ENCODE peak calls at places on chromosomes 4 and X, in eight cellular contexts. K is foreskin fibroblast, V is right lobe of liver, N is HFF-Myc, H is endothelial cell of umbilical vein, D is AG10803, I is HFFc6, L is astrocyte. Z is an unnamed sample.

GRCh38 chr4:119628281-119629141 is at the start of gene PDE5A:
- DNase-seq in I (peak), K (peak), L (peak), N (no peak), D (peak), V (peak), H (peak), Z (peak)

GRCh38 chr4:38242110-38242509 is 281.9 kb downstream of the PTTG2 start:
- DNase-seq in K (no peak), N (no peak), L (no peak), H (no peak), V (no peak), D (no peak), I (no peak), Z (no peak)

GRCh38 chr4:122412547-122412946 is 33.7 kb downstream of the ADAD1 start:
- DNase-seq in N (no peak), H (no peak), L (no peak), D (no peak), I (no peak), V (no peak), K (peak), Z (no peak)

GRCh38 chr4:98341309-98341708 is 80.1 kb downstream of the RAP1GDS1 start:
- DNase-seq in H (no peak), D (peak), K (peak), N (no peak), I (peak), V (no peak), L (peak), Z (no peak)

GRCh38 chr4:16083217-16084191 is at the start of gene PROM1:
- DNase-seq in D (no peak), V (no peak), H (no peak), K (peak), N (no peak), L (no peak), I (no peak), Z (no peak)

GRCh38 chr4:56544573-56545131 is 39.1 kb downstream of the ARL9 start:
- DNase-seq in H (peak), D (peak), K (peak), V (peak), L (peak), I (peak), N (peak), Z (peak)

GRCh38 chr4:68907230-68907629 is 44.4 kb downstream of the UGT2A3 start:
- DNase-seq in H (no peak), N (no peak), L (peak), V (no peak), K (no peak), I (no peak), D (no peak), Z (no peak)

GRCh38 chr4:101597204-101597603 is 193.3 kb upstream of the BANK1 start:
- DNase-seq in D (no peak), I (peak), V (no peak), N (no peak), L (no peak), H (no peak), K (no peak), Z (peak)

GRCh38 chr4:76896731-76897521 is 1.0 kb downstream of the SOWAHB start:
- DNase-seq in K (peak), I (no peak), V (peak), N (no peak), D (peak), H (peak), L (peak), Z (peak)

GRCh38 chrX:15849555-15849954 is 5.1 kb downstream of the AP1S2 start:
- DNase-seq in N (no peak), V (no peak), H (peak), K (peak), D (no peak), I (no peak), L (no peak), Z (peak)
- TF ChIP-seq CTCF in N (peak), V (no peak), H (no peak), K (peak), D (peak), I (no peak), L (peak), Z (no peak)

DNA sequence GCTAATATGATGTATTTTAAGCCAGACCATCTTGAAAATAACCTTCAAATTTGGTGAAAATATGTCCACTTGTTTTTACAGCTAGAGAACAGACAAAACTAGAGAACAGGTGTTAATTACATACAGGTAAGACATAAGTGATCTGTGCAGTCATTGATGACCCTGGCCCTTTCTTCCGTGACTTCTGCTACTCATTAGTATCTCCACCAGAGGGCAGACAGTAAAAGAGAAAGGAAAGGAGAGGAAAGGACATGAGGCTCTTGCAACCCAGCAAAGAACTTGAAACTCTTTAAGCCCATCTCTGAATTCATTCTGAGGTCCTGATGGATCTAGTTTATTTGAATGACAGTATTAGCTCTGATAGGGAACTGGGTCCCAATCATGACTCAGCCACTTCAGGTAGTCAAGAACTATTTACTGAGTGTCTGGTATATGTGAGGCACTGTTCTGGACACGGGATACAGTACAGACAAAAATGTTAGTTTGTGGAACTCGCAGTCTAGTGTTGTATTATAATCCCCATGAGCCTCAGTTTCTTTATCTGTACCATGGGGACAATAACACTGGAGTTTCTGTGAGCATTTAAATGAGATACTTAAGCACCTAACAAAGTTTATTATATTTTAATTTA is 121.0 kb upstream of the TEX13D start:
- DNase-seq in V (no peak), L (no peak), I (peak), D (peak), H (peak), N (no peak), K (peak), Z (peak)
- TF ChIP-seq CTCF in V (peak), L (peak), I (peak), D (peak), H (peak), N (peak), K (peak), Z (peak)

GRCh38 chrX:21745756-21746155 is 12.2 kb downstream of the SMPX start:
- DNase-seq in L (no peak), H (peak), D (peak), I (peak), K (peak), V (no peak), N (no peak), Z (peak)
- TF ChIP-seq CTCF in L (peak), H (peak), D (peak), I (peak), K (peak), V (peak), N (peak), Z (peak)

DNA sequence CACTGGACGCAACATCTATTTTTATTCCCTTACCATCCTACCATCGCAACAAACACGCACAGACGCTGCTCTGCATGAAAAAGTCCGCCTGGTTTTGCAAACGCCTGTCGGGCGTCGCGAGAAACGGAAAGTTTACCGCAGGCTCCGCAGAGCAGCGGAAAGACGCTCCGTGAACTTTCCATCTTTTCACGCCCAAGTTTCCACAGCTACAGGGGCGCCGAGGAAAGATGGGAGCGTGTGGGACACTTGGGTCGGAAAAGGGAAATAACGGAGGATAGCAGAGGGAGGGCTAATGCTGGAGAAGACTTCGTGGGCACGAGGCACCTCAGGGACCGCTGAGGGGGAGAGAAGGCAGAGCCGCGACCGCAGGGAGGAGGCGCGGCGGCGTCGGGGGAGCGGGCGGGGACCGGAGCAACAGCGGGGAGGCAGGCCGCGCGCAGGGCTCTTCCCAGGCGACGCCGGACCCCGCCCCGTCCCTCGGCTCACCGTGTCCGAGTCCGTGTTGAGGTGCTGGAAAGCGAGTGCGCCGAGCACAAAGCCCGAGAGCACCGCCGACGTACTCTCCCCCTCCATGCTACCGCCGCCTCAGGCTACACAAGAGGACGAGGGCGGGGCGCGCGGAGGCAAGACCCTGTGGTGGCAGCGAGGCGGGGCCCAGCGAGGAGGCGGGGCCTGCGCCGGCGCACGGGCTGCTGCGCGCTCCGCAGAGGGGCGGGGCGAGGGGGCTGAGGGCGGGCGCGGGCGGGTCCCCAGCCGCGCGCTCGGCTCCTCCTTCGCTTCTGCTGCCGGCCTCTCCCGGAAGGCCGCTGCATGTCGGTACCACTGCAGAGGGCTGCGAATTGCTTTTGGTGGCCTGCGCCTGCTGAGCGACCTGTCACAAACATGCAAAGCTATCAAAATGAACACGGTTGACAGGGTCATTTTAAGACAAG is at the start of gene ABRAXAS1:
- DNase-seq in N (peak), I (peak), V (peak), D (peak), K (peak), L (peak), H (peak), Z (peak)
- TF ChIP-seq CTCF in N (no peak), I (no peak), V (no peak), D (no peak), K (no peak), L (no peak), H (no peak), Z (no peak)

Z was measured in MCF 10A.